ENCODE peak calls at places on chromosomes 13 and 19, in five cellular contexts. One of them, this sample, is unnamed.
A peak's percentile ranks its signal among the peaks of the same experiment; 100 is the strongest.

GRCh38 chr13:48162182-48162581 is 67.3 kb upstream of the MED4 start:
- DNase-seq in dorsolateral prefrontal cortex: no peak
- DNase-seq in heart left ventricle: no peak
- DNase-seq in fibroblast of the aortic adventitia: no peak
- DNase-seq in astrocyte of the spinal cord: no peak
- DNase-seq in this sample: no peak

GRCh38 chr13:74305876-74306275 is 171.7 kb upstream of the KLF12 start:
- DNase-seq in dorsolateral prefrontal cortex: no peak
- DNase-seq in heart left ventricle: no peak
- DNase-seq in fibroblast of the aortic adventitia: no peak
- DNase-seq in astrocyte of the spinal cord: no peak
- DNase-seq in this sample: no peak

GRCh38 chr13:66264976-66265375 is 965.2 kb downstream of the PCDH9 start:
- DNase-seq in dorsolateral prefrontal cortex: no peak
- DNase-seq in heart left ventricle: no peak
- DNase-seq in fibroblast of the aortic adventitia: no peak
- DNase-seq in astrocyte of the spinal cord: peak; percentile 51
- DNase-seq in this sample: no peak

GRCh38 chr13:111865826-111866225 is 201.1 kb upstream of the SOX1 start:
- DNase-seq in dorsolateral prefrontal cortex: no peak
- DNase-seq in heart left ventricle: no peak
- DNase-seq in fibroblast of the aortic adventitia: no peak
- DNase-seq in astrocyte of the spinal cord: no peak
- DNase-seq in this sample: no peak

GRCh38 chr19:12773571-12773970 is 1.8 kb downstream of the HOOK2 start:
- DNase-seq in dorsolateral prefrontal cortex: no peak
- DNase-seq in heart left ventricle: peak; percentile 75
- DNase-seq in fibroblast of the aortic adventitia: peak; percentile 55
- DNase-seq in astrocyte of the spinal cord: no peak
- DNase-seq in this sample: peak; percentile 40

GRCh38 chr19:48461982-48462655 is 6.7 kb downstream of the KCNJ14 start:
- DNase-seq in dorsolateral prefrontal cortex: no peak
- DNase-seq in heart left ventricle: no peak
- DNase-seq in fibroblast of the aortic adventitia: no peak
- DNase-seq in astrocyte of the spinal cord: no peak
- DNase-seq in this sample: no peak

GRCh38 chr13:22061371-22061805 is 390.5 kb downstream of the FGF9 start:
- DNase-seq in dorsolateral prefrontal cortex: no peak
- DNase-seq in heart left ventricle: no peak
- DNase-seq in fibroblast of the aortic adventitia: no peak
- DNase-seq in astrocyte of the spinal cord: no peak
- DNase-seq in this sample: no peak

GRCh38 chr19:18438331-18439024 is 545 bp upstream of the ISYNA1 start:
- DNase-seq in dorsolateral prefrontal cortex: no peak
- DNase-seq in heart left ventricle: peak; percentile 72
- DNase-seq in fibroblast of the aortic adventitia: peak; percentile 46
- DNase-seq in astrocyte of the spinal cord: peak; percentile 37
- DNase-seq in this sample: peak; percentile 94

GRCh38 chr13:40981949-40982348 is 37.2 kb downstream of the ELF1 start:
- DNase-seq in dorsolateral prefrontal cortex: no peak
- DNase-seq in heart left ventricle: no peak
- DNase-seq in fibroblast of the aortic adventitia: no peak
- DNase-seq in astrocyte of the spinal cord: no peak
- DNase-seq in this sample: no peak

GRCh38 chr13:109999659-110000533 is 213.5 kb upstream of the IRS2 start:
- DNase-seq in dorsolateral prefrontal cortex: no peak
- DNase-seq in heart left ventricle: no peak
- DNase-seq in fibroblast of the aortic adventitia: no peak
- DNase-seq in astrocyte of the spinal cord: no peak
- DNase-seq in this sample: no peak

GRCh38 chr13:50911051-50911690 is 1.6 kb downstream of the RNASEH2B start:
- DNase-seq in dorsolateral prefrontal cortex: no peak
- DNase-seq in heart left ventricle: no peak
- DNase-seq in fibroblast of the aortic adventitia: peak; percentile 16
- DNase-seq in astrocyte of the spinal cord: no peak
- DNase-seq in this sample: peak; percentile 64

GRCh38 chr13:108342369-108343289 is 73.1 kb downstream of the TNFSF13B start:
- DNase-seq in dorsolateral prefrontal cortex: no peak
- DNase-seq in heart left ventricle: no peak
- DNase-seq in fibroblast of the aortic adventitia: peak; percentile 52
- DNase-seq in astrocyte of the spinal cord: peak; percentile 55
- DNase-seq in this sample: peak; percentile 42

GRCh38 chr13:45301263-45301662 is 39.7 kb downstream of the TPT1 start:
- DNase-seq in dorsolateral prefrontal cortex: no peak
- DNase-seq in heart left ventricle: no peak
- DNase-seq in fibroblast of the aortic adventitia: no peak
- DNase-seq in astrocyte of the spinal cord: no peak
- DNase-seq in this sample: no peak

GRCh38 chr19:42693760-42694350 is 46.4 kb downstream of the PSG3 start:
- DNase-seq in dorsolateral prefrontal cortex: no peak
- DNase-seq in heart left ventricle: no peak
- DNase-seq in fibroblast of the aortic adventitia: peak; percentile 53
- DNase-seq in astrocyte of the spinal cord: peak; percentile 36
- DNase-seq in this sample: peak; percentile 47

GRCh38 chr19:49847731-49848696 is 2.9 kb upstream of the PTOV1 start:
- DNase-seq in dorsolateral prefrontal cortex: no peak
- DNase-seq in heart left ventricle: no peak
- DNase-seq in fibroblast of the aortic adventitia: peak; percentile 79
- DNase-seq in astrocyte of the spinal cord: peak; percentile 92
- DNase-seq in this sample: peak; percentile 94

GRCh38 chr19:51476164-51476563 is 2.2 kb upstream of the CEACAM18 start:
- DNase-seq in dorsolateral prefrontal cortex: no peak
- DNase-seq in heart left ventricle: no peak
- DNase-seq in fibroblast of the aortic adventitia: no peak
- DNase-seq in astrocyte of the spinal cord: no peak
- DNase-seq in this sample: no peak

GRCh38 chr13:60229708-60230272 is 66.1 kb upstream of the DIAPH3 start:
- DNase-seq in dorsolateral prefrontal cortex: no peak
- DNase-seq in heart left ventricle: no peak
- DNase-seq in fibroblast of the aortic adventitia: peak; percentile 4
- DNase-seq in astrocyte of the spinal cord: no peak
- DNase-seq in this sample: no peak

GRCh38 chr13:40432018-40432978 is 234.1 kb downstream of the FOXO1 start:
- DNase-seq in dorsolateral prefrontal cortex: no peak
- DNase-seq in heart left ventricle: no peak
- DNase-seq in fibroblast of the aortic adventitia: no peak
- DNase-seq in astrocyte of the spinal cord: no peak
- DNase-seq in this sample: no peak

GRCh38 chr19:42198676-42199439 is 18.6 kb downstream of the DEDD2 start:
- DNase-seq in dorsolateral prefrontal cortex: no peak
- DNase-seq in heart left ventricle: no peak
- DNase-seq in fibroblast of the aortic adventitia: no peak
- DNase-seq in astrocyte of the spinal cord: no peak
- DNase-seq in this sample: no peak

GRCh38 chr19:47650695-47651094 is 41.8 kb downstream of the BICRA start:
- DNase-seq in dorsolateral prefrontal cortex: no peak
- DNase-seq in heart left ventricle: no peak
- DNase-seq in fibroblast of the aortic adventitia: no peak
- DNase-seq in astrocyte of the spinal cord: no peak
- DNase-seq in this sample: no peak

GRCh38 chr19:39341122-39341719 is 1.0 kb upstream of the SAMD4B start:
- DNase-seq in dorsolateral prefrontal cortex: peak; percentile 49
- DNase-seq in heart left ventricle: peak; percentile 43
- DNase-seq in fibroblast of the aortic adventitia: no peak
- DNase-seq in astrocyte of the spinal cord: no peak
- DNase-seq in this sample: no peak

GRCh38 chr19:55696301-55697068 is 21.5 kb downstream of the EPN1 start:
- DNase-seq in dorsolateral prefrontal cortex: peak; percentile 25
- DNase-seq in heart left ventricle: peak; percentile 18
- DNase-seq in fibroblast of the aortic adventitia: no peak
- DNase-seq in astrocyte of the spinal cord: no peak
- DNase-seq in this sample: no peak

GRCh38 chr19:39111593-39112199 is 13.9 kb upstream of the PAK4 start:
- DNase-seq in dorsolateral prefrontal cortex: no peak
- DNase-seq in heart left ventricle: no peak
- DNase-seq in fibroblast of the aortic adventitia: no peak
- DNase-seq in astrocyte of the spinal cord: no peak
- DNase-seq in this sample: no peak

GRCh38 chr13:78524936-78525335 is 78.4 kb downstream of the POU4F1 start:
- DNase-seq in dorsolateral prefrontal cortex: no peak
- DNase-seq in heart left ventricle: no peak
- DNase-seq in fibroblast of the aortic adventitia: no peak
- DNase-seq in astrocyte of the spinal cord: no peak
- DNase-seq in this sample: no peak

GRCh38 chr19:36009220-36009619 is 607 bp upstream of the SYNE4 start:
- DNase-seq in dorsolateral prefrontal cortex: peak; percentile 85
- DNase-seq in heart left ventricle: peak; percentile 69
- DNase-seq in fibroblast of the aortic adventitia: peak; percentile 46
- DNase-seq in astrocyte of the spinal cord: peak; percentile 50
- DNase-seq in this sample: peak; percentile 57
- H3K4me3 ChIP-seq in dorsolateral prefrontal cortex: peak overlapping the region; percentile 59
- H3K4me3 ChIP-seq in heart left ventricle: peak overlapping the region; percentile 54
- H3K4me3 ChIP-seq in fibroblast of the aortic adventitia: peak overlapping the region; percentile 58
- H3K4me3 ChIP-seq in astrocyte of the spinal cord: peak overlapping the region; percentile 34
- H3K4me3 ChIP-seq in this sample: peak overlapping the region; percentile 46

GRCh38 chr19:17322854-17323253 is 11.8 kb downstream of the ANO8 start:
- DNase-seq in dorsolateral prefrontal cortex: no peak
- DNase-seq in heart left ventricle: no peak
- DNase-seq in fibroblast of the aortic adventitia: peak; percentile 12
- DNase-seq in astrocyte of the spinal cord: no peak
- DNase-seq in this sample: no peak
- H3K4me3 ChIP-seq in dorsolateral prefrontal cortex: no peak overlapping the region
- H3K4me3 ChIP-seq in heart left ventricle: no peak overlapping the region
- H3K4me3 ChIP-seq in fibroblast of the aortic adventitia: no peak overlapping the region
- H3K4me3 ChIP-seq in astrocyte of the spinal cord: no peak overlapping the region
- H3K4me3 ChIP-seq in this sample: no peak overlapping the region

GRCh38 chr13:56039992-56040391 is 1100.7 kb upstream of the PRR20A start:
- DNase-seq in dorsolateral prefrontal cortex: no peak
- DNase-seq in heart left ventricle: no peak
- DNase-seq in fibroblast of the aortic adventitia: no peak
- DNase-seq in astrocyte of the spinal cord: no peak
- DNase-seq in this sample: no peak
- H3K4me3 ChIP-seq in dorsolateral prefrontal cortex: no peak overlapping the region
- H3K4me3 ChIP-seq in heart left ventricle: no peak overlapping the region
- H3K4me3 ChIP-seq in fibroblast of the aortic adventitia: no peak overlapping the region
- H3K4me3 ChIP-seq in astrocyte of the spinal cord: no peak overlapping the region
- H3K4me3 ChIP-seq in this sample: no peak overlapping the region

GRCh38 chr19:30450101-30450500 is 77.9 kb downstream of the ZNF536 start:
- DNase-seq in dorsolateral prefrontal cortex: peak; percentile 64
- DNase-seq in heart left ventricle: peak; percentile 51
- DNase-seq in fibroblast of the aortic adventitia: no peak
- DNase-seq in astrocyte of the spinal cord: peak; percentile 6
- DNase-seq in this sample: no peak

GRCh38 chr19:30449191-30449590 is 77.0 kb downstream of the ZNF536 start:
- DNase-seq in dorsolateral prefrontal cortex: no peak
- DNase-seq in heart left ventricle: no peak
- DNase-seq in fibroblast of the aortic adventitia: no peak
- DNase-seq in astrocyte of the spinal cord: no peak
- DNase-seq in this sample: no peak

GRCh38 chr19:30448386-30449130 is 76.4 kb downstream of the ZNF536 start:
- DNase-seq in dorsolateral prefrontal cortex: no peak
- DNase-seq in heart left ventricle: no peak
- DNase-seq in fibroblast of the aortic adventitia: no peak
- DNase-seq in astrocyte of the spinal cord: no peak
- DNase-seq in this sample: no peak

GRCh38 chr19:30449673-30450072 is 77.5 kb downstream of the ZNF536 start:
- DNase-seq in dorsolateral prefrontal cortex: no peak
- DNase-seq in heart left ventricle: no peak
- DNase-seq in fibroblast of the aortic adventitia: no peak
- DNase-seq in astrocyte of the spinal cord: no peak
- DNase-seq in this sample: no peak

GRCh38 chr19:30450945-30451344 is 78.8 kb downstream of the ZNF536 start:
- DNase-seq in dorsolateral prefrontal cortex: peak; percentile 61
- DNase-seq in heart left ventricle: no peak
- DNase-seq in fibroblast of the aortic adventitia: no peak
- DNase-seq in astrocyte of the spinal cord: no peak
- DNase-seq in this sample: no peak
- H3K4me3 ChIP-seq in dorsolateral prefrontal cortex: peak overlapping the region; percentile 56
- H3K4me3 ChIP-seq in heart left ventricle: peak overlapping the region; percentile 53
- H3K4me3 ChIP-seq in fibroblast of the aortic adventitia: no peak overlapping the region
- H3K4me3 ChIP-seq in astrocyte of the spinal cord: no peak overlapping the region
- H3K4me3 ChIP-seq in this sample: no peak overlapping the region